ENCODE peak calls at places on chromosomes 1 and 21, in seven cellular contexts. Y, R, U, G, P, A and Z are unnamed samples.

GRCh38 chr1:96519851-96520281 is 201.7 kb upstream of the PTBP2 start:
- DNase-seq in Y (no peak), R (no peak), U (peak; percentile 79), G (no peak), P (no peak), A (no peak), Z (no peak)

GRCh38 chr1:53590581-53591515 is 131.6 kb downstream of the DMRTB1 start:
- DNase-seq in Y (no peak), R (no peak), U (peak; percentile 56), G (no peak), P (no peak), A (no peak), Z (no peak)

GRCh38 chr21:31892686-31893085 is 19.9 kb downstream of the HUNK start:
- DNase-seq in Y (no peak), R (no peak), U (peak; percentile 36), G (no peak), P (no peak), A (no peak), Z (peak; percentile 81)

GRCh38 chr1:153353226-153353947 is 4.3 kb upstream of the S100A9 start:
- DNase-seq in Y (no peak), R (no peak), U (peak; percentile 46), G (peak; percentile 41), P (peak; percentile 75), A (no peak), Z (no peak)

GRCh38 chr1:45337630-45338320 is 2.2 kb upstream of the TOE1 start:
- DNase-seq in Y (no peak), R (no peak), U (no peak), G (no peak), P (no peak), A (no peak), Z (no peak)

GRCh38 chr1:92461364-92462097 is 25.2 kb downstream of the GFI1 start:
- DNase-seq in Y (no peak), R (no peak), U (no peak), G (peak; percentile 53), P (no peak), A (no peak), Z (no peak)

GRCh38 chr1:27380766-27381733 is 2.1 kb downstream of the CD164L2 start:
- DNase-seq in Y (no peak), R (no peak), U (no peak), G (no peak), P (no peak), A (no peak), Z (no peak)

GRCh38 chr1:219771039-219771438 is 157.3 kb downstream of the SLC30A10 start:
- DNase-seq in Y (peak; percentile 73), R (no peak), U (peak; percentile 16), G (peak; percentile 95), P (peak; percentile 18), A (no peak), Z (peak; percentile 16)

GRCh38 chr1:26994020-26994745 is 691 bp downstream of the TRNP1 start:
- DNase-seq in Y (no peak), R (peak; percentile 45), U (peak; percentile 77), G (no peak), P (no peak), A (no peak), Z (no peak)

GRCh38 chr1:31934706-31935629 is 3.2 kb downstream of the PTP4A2 start:
- DNase-seq in Y (no peak), R (no peak), U (peak; percentile 48), G (peak; percentile 77), P (no peak), A (no peak), Z (no peak)

GRCh38 chr1:205581321-205581980 is 50.4 kb downstream of the ELK4 start:
- DNase-seq in Y (no peak), R (no peak), U (no peak), G (no peak), P (no peak), A (no peak), Z (no peak)

GRCh38 chr1:53575948-53576305 is 116.7 kb downstream of the DMRTB1 start:
- DNase-seq in Y (no peak), R (no peak), U (no peak), G (no peak), P (no peak), A (no peak), Z (no peak)

GRCh38 chr1:218346391-218347204 is 1.5 kb downstream of the TGFB2 start:
- DNase-seq in Y (no peak), R (no peak), U (peak; percentile 43), G (peak; percentile 65), P (no peak), A (no peak), Z (no peak)

GRCh38 chr1:52686830-52687229 is 11.3 kb downstream of the COA7 start:
- DNase-seq in Y (no peak), R (no peak), U (no peak), G (no peak), P (no peak), A (no peak), Z (no peak)

GRCh38 chr1:94551449-94551848 is 9.9 kb upstream of the F3 start:
- DNase-seq in Y (no peak), R (no peak), U (no peak), G (no peak), P (no peak), A (no peak), Z (no peak)

GRCh38 chr1:96498744-96499143 is 222.8 kb upstream of the PTBP2 start:
- DNase-seq in Y (no peak), R (no peak), U (no peak), G (no peak), P (no peak), A (no peak), Z (no peak)

GRCh38 chr1:192053661-192054060 is 104.6 kb upstream of the RGS18 start:
- DNase-seq in Y (no peak), R (no peak), U (no peak), G (no peak), P (no peak), A (no peak), Z (no peak)

GRCh38 chr1:203450541-203451149 is 25.0 kb upstream of the PRELP start:
- DNase-seq in Y (no peak), R (no peak), U (no peak), G (no peak), P (no peak), A (no peak), Z (no peak)

GRCh38 chr1:25891606-25892005 is 14.6 kb downstream of the STMN1 start:
- DNase-seq in Y (no peak), R (no peak), U (no peak), G (no peak), P (no peak), A (no peak), Z (no peak)

GRCh38 chr1:173122958-173123852 is 72.5 kb upstream of the TNFSF18 start:
- DNase-seq in Y (peak; percentile 89), R (no peak), U (peak; percentile 65), G (peak; percentile 93), P (peak; percentile 10), A (no peak), Z (peak; percentile 72)

GRCh38 chr1:51960262-51960661 is 30.2 kb downstream of the RAB3B start:
- DNase-seq in Y (no peak), R (no peak), U (no peak), G (no peak), P (no peak), A (no peak), Z (no peak)

GRCh38 chr1:104702731-104703130 is 953.0 kb downstream of the AMY1C start:
- DNase-seq in Y (no peak), R (no peak), U (no peak), G (peak; percentile 1), P (no peak), A (no peak), Z (no peak)

GRCh38 chr1:161171191-161171590 is 5.0 kb downstream of the PPOX start:
- DNase-seq in Y (no peak), R (no peak), U (no peak), G (peak; percentile 17), P (no peak), A (no peak), Z (no peak)

GRCh38 chr1:203028784-203029553 is 2.7 kb downstream of the PPFIA4 start:
- DNase-seq in Y (no peak), R (no peak), U (no peak), G (no peak), P (no peak), A (no peak), Z (no peak)

GRCh38 chr1:206890690-206891089 is 6.6 kb upstream of the IL24 start:
- DNase-seq in Y (no peak), R (no peak), U (no peak), G (peak; percentile 91), P (no peak), A (no peak), Z (peak; percentile 90)

GRCh38 chr1:230499496-230499895 is 73.4 kb upstream of the PGBD5 start:
- DNase-seq in Y (no peak), R (no peak), U (no peak), G (no peak), P (no peak), A (no peak), Z (no peak)

GRCh38 chr1:153795934-153796785 is 21.0 kb downstream of the SLC27A3 start:
- DNase-seq in Y (no peak), R (peak; percentile 29), U (no peak), G (no peak), P (no peak), A (no peak), Z (no peak)

GRCh38 chr1:79353224-79353623 is 346.7 kb upstream of the ADGRL4 start:
- DNase-seq in Y (peak; percentile 31), R (no peak), U (peak; percentile 47), G (peak; percentile 78), P (no peak), A (no peak), Z (peak; percentile 50)

GRCh38 chr21:44566403-44566802 is 7.1 kb upstream of the KRTAP10-4 start:
- DNase-seq in Y (no peak), R (no peak), U (no peak), G (no peak), P (no peak), A (no peak), Z (no peak)

GRCh38 chr1:61782771-61783170 is 40.5 kb downstream of the PATJ start:
- DNase-seq in Y (no peak), R (peak; percentile 80), U (no peak), G (no peak), P (no peak), A (no peak), Z (no peak)

GRCh38 chr1:232795497-232796068 is 9.6 kb upstream of the MAP10 start:
- DNase-seq in Y (no peak), R (no peak), U (no peak), G (no peak), P (no peak), A (no peak), Z (no peak)

GRCh38 chr1:89808429-89809117 is 12.3 kb upstream of the LRRC8D start:
- DNase-seq in Y (no peak), R (no peak), U (peak; percentile 42), G (peak; percentile 44), P (no peak), A (no peak), Z (peak; percentile 62)

GRCh38 chr1:172966844-172967540 is 83.7 kb downstream of the TNFSF18 start:
- DNase-seq in Y (no peak), R (no peak), U (no peak), G (peak; percentile 77), P (no peak), A (peak; percentile 5), Z (peak; percentile 25)

GRCh38 chr1:30788580-30789387 is 31.2 kb upstream of the LAPTM5 start:
- DNase-seq in Y (no peak), R (no peak), U (no peak), G (no peak), P (no peak), A (no peak), Z (no peak)

GRCh38 chr1:85933901-85934300 is 222.7 kb downstream of the COL24A1 start:
- DNase-seq in Y (no peak), R (no peak), U (no peak), G (no peak), P (no peak), A (no peak), Z (no peak)

GRCh38 chr1:201347498-201348210 is 29.8 kb downstream of the TNNT2 start:
- DNase-seq in Y (no peak), R (no peak), U (no peak), G (no peak), P (no peak), A (no peak), Z (no peak)

GRCh38 chr1:15624315-15624714 is 7.1 kb downstream of the DDI2 start:
- DNase-seq in Y (no peak), R (no peak), U (no peak), G (no peak), P (no peak), A (no peak), Z (no peak)

GRCh38 chr1:222896630-222897526 is 82.0 kb downstream of the DISP1 start:
- DNase-seq in Y (no peak), R (no peak), U (no peak), G (peak; percentile 58), P (no peak), A (no peak), Z (no peak)